ENCODE peak calls at places on chromosomes 16 and 17, in five cellular contexts. U is AG08396, X is gastrocnemius medialis, A is T follicular helper cell, R is skeletal muscle cell. T is an unnamed sample.

GRCh38 chr16:57699481-57699880 is 4.9 kb downstream of the DRC7 start:
- DNase-seq in U (no peak), R (no peak), A (no peak), X (no peak), T (no peak)

GRCh38 chr16:71283612-71284011 is 5.6 kb downstream of the CMTR2 start:
- DNase-seq in A (no peak), U (no peak), R (no peak), X (no peak), T (no peak)

GRCh38 chr16:82542714-82543113 is 84.1 kb upstream of the CDH13 start:
- DNase-seq in X (no peak), U (no peak), A (no peak), R (no peak), T (no peak)

GRCh38 chr17:41739661-41740352 is 5.4 kb upstream of the HAP1 start:
- DNase-seq in X (no peak), R (no peak), A (no peak), U (no peak), T (peak; percentile 86)

GRCh38 chr16:676565-677297 is 1.3 kb downstream of the RHBDL1 start:
- DNase-seq in A (no peak), X (no peak), R (no peak), U (no peak), T (no peak)

GRCh38 chr16:56671706-56672105 is 2.1 kb downstream of the MT1H start:
- DNase-seq in U (no peak), A (no peak), R (no peak), X (no peak), T (no peak)

GRCh38 chr17:55377885-55378284 is 43.8 kb downstream of the MMD start:
- DNase-seq in X (no peak), U (no peak), R (no peak), A (no peak), T (no peak)

GRCh38 chr17:29291163-29291752 is 2.7 kb downstream of the NUFIP2 start:
- DNase-seq in X (peak; percentile 6), R (peak; percentile 18), A (no peak), U (peak; percentile 60), T (peak; percentile 60)

GRCh38 chr16:11393861-11394592 is 48.8 kb downstream of the RMI2 start:
- DNase-seq in A (no peak), R (no peak), U (no peak), X (no peak), T (no peak)

GRCh38 chr17:1627219-1627986 is 1.2 kb downstream of the SLC43A2 start:
- DNase-seq in A (no peak), U (peak; percentile 27), R (no peak), X (peak; percentile 81), T (no peak)

GRCh38 chr16:69071036-69071435 is 34.4 kb upstream of the HAS3 start:
- DNase-seq in U (no peak), R (no peak), A (no peak), X (no peak), T (no peak)

GRCh38 chr17:81285894-81286293 is 9.2 kb downstream of the SLC38A10 start:
- DNase-seq in R (no peak), A (no peak), X (no peak), U (no peak), T (no peak)

GRCh38 chr17:75034236-75034908 is 12.4 kb downstream of the ATP5PD start:
- DNase-seq in A (peak; percentile 55), U (peak; percentile 72), R (peak; percentile 61), X (peak; percentile 58), T (peak; percentile 85)

GRCh38 chr17:2695961-2696760 is 15.4 kb downstream of the CLUH start:
- DNase-seq in A (no peak), X (no peak), U (peak; percentile 8), R (no peak), T (no peak)

GRCh38 chr16:50863673-50864144 is 121.8 kb downstream of the CYLD start:
- DNase-seq in R (no peak), U (no peak), A (no peak), X (no peak), T (no peak)

GRCh38 chr16:82439678-82440293 is 187.0 kb upstream of the CDH13 start:
- DNase-seq in R (no peak), U (peak; percentile 29), A (no peak), X (no peak), T (peak; percentile 31)

GRCh38 chr17:4658478-4659305 is 17.2 kb upstream of the ALOX15 start:
- DNase-seq in X (no peak), U (peak; percentile 28), A (no peak), R (peak; percentile 17), T (peak; percentile 69)

GRCh38 chr16:85643631-85644030 is 30.5 kb downstream of the GSE1 start:
- DNase-seq in A (no peak), U (no peak), X (no peak), R (no peak), T (no peak)

GRCh38 chr17:35934760-35935159 is 4.2 kb upstream of the RDM1 start:
- DNase-seq in A (no peak), R (no peak), U (peak; percentile 63), X (no peak), T (no peak)

GRCh38 chr16:28304214-28304613 is 11.9 kb downstream of the SBK1 start:
- DNase-seq in R (no peak), U (peak; percentile 62), A (no peak), X (no peak), T (no peak)

GRCh38 chr17:4679652-4680051 is 24.3 kb downstream of the PELP1 start:
- DNase-seq in U (peak; percentile 58), R (peak; percentile 21), X (no peak), A (no peak), T (peak; percentile 48)

GRCh38 chr16:27686926-27687325 is 137.0 kb downstream of the KATNIP start:
- DNase-seq in A (no peak), U (no peak), X (no peak), R (no peak), T (no peak)

GRCh38 chr17:55845385-55845784 is 94.5 kb downstream of the PCTP start:
- DNase-seq in U (peak; percentile 79), R (peak; percentile 7), X (peak; percentile 14), A (no peak), T (no peak)

GRCh38 chr16:13962232-13962631 is 42.3 kb downstream of the ERCC4 start:
- DNase-seq in A (no peak), U (no peak), R (no peak), X (no peak), T (no peak)

GRCh38 chr17:35745246-35745645 is 7.8 kb downstream of the GAS2L2 start:
- DNase-seq in A (no peak), R (no peak), U (no peak), X (no peak), T (no peak)

T was measured in HTR-8/SVneo.